ENCODE peak calls at places on chromosomes 5 and 9, in four cellular contexts. N, K, M and L are unnamed samples.

GRCh38 chr5:133122711-133123110 is 70.9 kb downstream of the HSPA4 start:
- DNase-seq in N (no peak), K (no peak), M (no peak), L (no peak)

GRCh38 chr9:136821333-136822031 is 13.7 kb downstream of the RABL6 start:
- DNase-seq in N (no peak), K (no peak), M (no peak), L (no peak)

GRCh38 chr5:141783599-141784296 is 94.5 kb downstream of the PCDH1 start:
- DNase-seq in N (no peak), K (peak; percentile 87), M (no peak), L (no peak)

GRCh38 chr5:150623152-150623877 is 17.1 kb upstream of the SYNPO start:
- DNase-seq in N (no peak), K (no peak), M (no peak), L (no peak)

GRCh38 chr5:12392246-12392645 is 488.0 kb upstream of the CTNND2 start:
- DNase-seq in N (no peak), K (no peak), M (no peak), L (no peak)

GRCh38 chr9:129620669-129621295 is at the start of gene C9orf50:
- DNase-seq in N (no peak), K (no peak), M (no peak), L (no peak)

GRCh38 chr5:133527311-133527710 is 85.0 kb downstream of the FSTL4 start:
- DNase-seq in N (no peak), K (peak; percentile 36), M (no peak), L (no peak)

GRCh38 chr9:75962186-75963036 is 71.9 kb downstream of the PCSK5 start:
- DNase-seq in N (no peak), K (no peak), M (no peak), L (peak; percentile 50)

GRCh38 chr9:128244443-128245226 is 31.2 kb downstream of the GOLGA2 start:
- DNase-seq in N (no peak), K (no peak), M (peak; percentile 86), L (peak; percentile 66)

GRCh38 chr5:151141535-151141934 is 16.0 kb downstream of the ANXA6 start:
- DNase-seq in N (peak; percentile 32), K (peak; percentile 47), M (peak; percentile 85), L (peak; percentile 45)

DNA sequence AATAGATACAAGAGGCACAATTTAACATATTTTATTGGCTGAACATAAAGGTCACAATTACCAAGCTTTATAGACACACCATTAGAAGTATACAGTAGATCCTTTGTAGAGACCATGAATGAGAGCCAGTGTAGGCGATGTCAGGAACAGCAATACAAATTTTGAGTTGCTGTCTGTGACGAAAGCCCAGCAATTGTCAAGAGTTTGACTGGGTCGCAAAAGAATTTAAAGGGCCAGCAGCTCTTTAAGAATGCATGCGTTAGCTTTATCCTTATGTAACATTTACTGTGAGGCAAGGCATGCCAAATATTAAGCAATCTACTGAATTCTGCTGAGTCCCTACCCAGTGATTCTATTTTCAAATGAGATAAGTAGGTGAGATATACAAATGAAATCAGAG is 236.9 kb downstream of the ARRDC3 start:
- DNase-seq in N (no peak), K (peak; percentile 64), M (no peak), L (no peak)
- H3K4me3 ChIP-seq in N (no peak overlapping the region), K (no peak overlapping the region), M (no peak overlapping the region), L (no peak overlapping the region)

GRCh38 chr5:149325166-149325735 is 20.0 kb upstream of the GRPEL2 start:
- DNase-seq in N (no peak), K (peak; percentile 91), M (no peak), L (no peak)
- H3K4me3 ChIP-seq in N (no peak overlapping the region), K (no peak overlapping the region), M (no peak overlapping the region), L (no peak overlapping the region)

GRCh38 chr9:87722393-87722792 is 3.5 kb upstream of the CTSL start:
- DNase-seq in N (no peak), K (no peak), M (no peak), L (no peak)

GRCh38 chr9:87725900-87726709 is at the start of gene CTSL:
- DNase-seq in N (peak; percentile 1), K (peak; percentile 54), M (peak; percentile 89), L (peak; percentile 83)

DNA sequence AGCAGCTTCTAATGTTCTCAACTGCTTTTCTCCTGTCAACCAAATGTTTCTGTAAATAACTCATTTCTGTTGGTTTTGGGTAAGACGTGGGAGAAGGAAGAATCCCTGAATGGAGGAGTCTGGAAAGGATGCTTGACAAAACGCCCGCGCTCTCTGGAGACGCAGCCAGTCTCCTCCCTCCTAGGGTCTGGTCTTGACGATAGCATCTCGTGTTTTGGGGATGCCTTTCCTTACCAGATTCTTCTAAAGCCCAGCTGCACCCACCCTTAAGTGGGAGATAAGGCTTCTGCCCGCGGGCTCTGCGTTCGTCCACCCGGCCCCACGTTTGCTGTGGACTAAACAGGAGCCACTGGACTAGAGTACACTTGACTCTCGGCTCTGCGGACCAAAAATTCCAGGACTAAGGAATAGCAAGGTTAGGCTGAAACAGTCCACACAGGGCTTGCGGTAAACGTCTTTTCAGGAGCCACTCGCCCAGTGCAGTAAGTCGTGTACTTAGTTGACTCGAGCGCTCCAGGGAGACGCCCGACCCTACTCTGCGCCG is 491 bp upstream of the CTSL start:
- DNase-seq in N (no peak), K (no peak), M (no peak), L (no peak)
- H3K4me3 ChIP-seq in N (no peak overlapping the region), K (peak overlapping the region; percentile 62), M (peak overlapping the region; percentile 48), L (peak overlapping the region; percentile 70)

GRCh38 chr5:101785090-101785489 is 511.0 kb downstream of the SLCO4C1 start:
- DNase-seq in N (no peak), K (no peak), M (no peak), L (no peak)

GRCh38 chr5:101782352-101783087 is 513.6 kb downstream of the SLCO4C1 start:
- DNase-seq in N (no peak), K (no peak), M (no peak), L (no peak)

GRCh38 chr5:101788797-101789196 is 507.3 kb downstream of the SLCO4C1 start:
- DNase-seq in N (no peak), K (no peak), M (no peak), L (no peak)

DNA sequence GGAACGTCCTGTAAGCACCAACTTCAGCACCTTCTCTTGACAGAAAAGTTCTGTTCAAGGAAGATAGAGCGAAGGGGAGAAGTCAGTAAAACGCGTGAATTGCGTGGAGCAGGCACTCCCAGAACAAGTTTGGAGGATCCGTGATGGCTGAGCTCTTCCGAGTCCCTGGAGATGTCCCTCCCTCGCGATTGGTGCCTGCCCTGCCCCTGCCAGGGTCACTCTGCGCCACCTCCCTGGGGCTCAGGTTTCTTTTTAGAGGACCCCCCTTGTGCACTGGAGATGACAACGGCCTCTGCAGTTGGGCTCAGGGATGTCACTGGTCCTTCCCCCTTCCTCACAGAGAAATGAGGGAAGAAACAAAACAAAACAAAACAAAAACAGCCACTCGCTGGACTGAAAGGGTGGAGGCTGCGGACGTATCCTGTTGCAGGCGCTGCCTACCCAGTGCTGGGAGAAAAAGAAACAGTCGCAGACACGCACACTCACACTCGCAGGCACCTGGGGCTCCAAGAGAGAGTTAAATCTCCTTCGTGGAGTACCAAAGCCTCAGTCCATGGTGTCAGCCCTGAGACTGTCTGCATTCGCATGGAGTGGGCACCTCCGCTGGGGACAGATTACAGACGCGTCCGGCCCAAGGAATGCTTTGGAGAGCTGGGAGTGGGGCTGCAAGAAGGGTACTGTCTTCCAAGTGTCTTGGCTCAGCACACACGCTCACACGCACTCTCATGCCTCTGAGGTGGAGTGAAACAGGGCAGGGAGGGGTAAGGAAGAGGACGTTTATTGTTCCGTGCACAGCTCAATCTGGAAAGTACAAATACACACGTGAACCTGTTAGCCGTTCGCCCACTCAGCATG is 512.6 kb downstream of the SLCO4C1 start:
- DNase-seq in N (no peak), K (no peak), M (no peak), L (no peak)
- H3K4me3 ChIP-seq in N (no peak overlapping the region), K (peak overlapping the region; percentile 5), M (no peak overlapping the region), L (peak overlapping the region; percentile 46)

GRCh38 chr5:76855961-76856360 is 6.1 kb downstream of the S100Z start:
- DNase-seq in N (no peak), K (no peak), M (no peak), L (no peak)
- H3K4me3 ChIP-seq in N (peak overlapping the region; percentile 29), K (no peak overlapping the region), M (no peak overlapping the region), L (no peak overlapping the region)

GRCh38 chr5:137370096-137370495 is 129.0 kb downstream of the SPOCK1 start:
- DNase-seq in N (no peak), K (no peak), M (no peak), L (no peak)
- H3K4me3 ChIP-seq in N (no peak overlapping the region), K (no peak overlapping the region), M (no peak overlapping the region), L (no peak overlapping the region)

GRCh38 chr9:91930475-91930874 is 19.6 kb downstream of the ROR2 start:
- DNase-seq in N (no peak), K (peak; percentile 14), M (no peak), L (no peak)
- H3K4me3 ChIP-seq in N (no peak overlapping the region), K (no peak overlapping the region), M (no peak overlapping the region), L (no peak overlapping the region)

GRCh38 chr9:122219856-122220672 is 8.7 kb downstream of the LHX6 start:
- DNase-seq in N (no peak), K (no peak), M (no peak), L (no peak)
- H3K4me3 ChIP-seq in N (no peak overlapping the region), K (no peak overlapping the region), M (no peak overlapping the region), L (peak overlapping the region; percentile 32)

GRCh38 chr5:96248152-96248551 is 184.9 kb downstream of the PCSK1 start:
- DNase-seq in N (no peak), K (no peak), M (no peak), L (no peak)

GRCh38 chr5:96247733-96248132 is 185.3 kb downstream of the PCSK1 start:
- DNase-seq in N (no peak), K (no peak), M (no peak), L (no peak)

GRCh38 chr5:96245401-96246091 is 187.5 kb downstream of the PCSK1 start:
- DNase-seq in N (no peak), K (no peak), M (no peak), L (no peak)

GRCh38 chr5:96244696-96245095 is 188.4 kb downstream of the PCSK1 start:
- DNase-seq in N (no peak), K (peak; percentile 63), M (no peak), L (no peak)

GRCh38 chr5:96247097-96247675 is 185.9 kb downstream of the PCSK1 start:
- DNase-seq in N (no peak), K (peak; percentile 99), M (no peak), L (peak; percentile 21)
- H3K4me3 ChIP-seq in N (no peak overlapping the region), K (no peak overlapping the region), M (no peak overlapping the region), L (no peak overlapping the region)

GRCh38 chr9:108861997-108862396 is at the start of gene ACTL7A:
- DNase-seq in N (no peak), K (no peak), M (no peak), L (no peak)
- H3K4me3 ChIP-seq in N (no peak within 1 kb of the TSS), K (no peak within 1 kb of the TSS), M (no peak within 1 kb of the TSS), L (no peak within 1 kb of the TSS)